ENCODE peak calls at places on chromosome 16, in nine cellular contexts. S, U, Q, H, R, X, N, P and M are unnamed samples.

GRCh38 chr16:68082596-68083238 is 2.5 kb upstream of the NFATC3 start:
- DNase-seq in P (no peak), H (no peak), S (no peak), N (no peak), Q (no peak), X (no peak), U (no peak), R (no peak), M (no peak)

GRCh38 chr16:11329891-11330290 is 15.4 kb upstream of the RMI2 start:
- DNase-seq in X (no peak), N (no peak), Q (no peak), R (no peak), S (no peak), U (no peak), H (no peak), P (no peak), M (no peak)

GRCh38 chr16:14409563-14409962 is 220.5 kb downstream of the PARN start:
- DNase-seq in Q (no peak), P (peak), S (no peak), X (no peak), U (peak), R (peak), H (peak), N (peak), M (no peak)

GRCh38 chr16:62149646-62150045 is 113.4 kb upstream of the CDH8 start:
- DNase-seq in P (no peak), U (no peak), X (no peak), H (no peak), N (no peak), R (no peak), Q (no peak), S (no peak), M (no peak)

GRCh38 chr16:2296662-2297505 is 29.0 kb upstream of the RNPS1 start:
- DNase-seq in X (no peak), H (no peak), P (no peak), R (peak), N (no peak), U (peak), Q (peak), S (peak), M (peak)

GRCh38 chr16:24013733-24014645 is 178.2 kb downstream of the PRKCB start:
- DNase-seq in R (no peak), H (no peak), X (no peak), S (peak), N (no peak), U (no peak), Q (peak), P (no peak), M (no peak)

GRCh38 chr16:106623-107324 is 28.7 kb downstream of the MPG start:
- DNase-seq in H (peak), S (peak), U (peak), X (no peak), Q (peak), N (peak), P (no peak), R (peak), M (peak)

GRCh38 chr16:72203401-72203800 is 31.4 kb upstream of the PMFBP1 start:
- DNase-seq in R (peak), Q (no peak), H (no peak), U (no peak), P (no peak), N (peak), X (no peak), S (no peak), M (peak)

GRCh38 chr16:51674615-51675014 is 523.5 kb upstream of the SALL1 start:
- DNase-seq in Q (no peak), N (no peak), R (no peak), H (no peak), X (no peak), S (no peak), P (no peak), U (no peak), M (no peak)

GRCh38 chr16:10039220-10040096 is 142.8 kb downstream of the GRIN2A start:
- DNase-seq in U (no peak), P (no peak), R (no peak), H (no peak), X (no peak), S (no peak), N (no peak), Q (peak), M (no peak)

GRCh38 chr16:85237817-85238216 is 125.5 kb upstream of the CIBAR2 start:
- DNase-seq in U (no peak), N (no peak), S (no peak), R (no peak), Q (no peak), H (no peak), P (no peak), X (no peak), M (no peak)

GRCh38 chr16:54511181-54511731 is 224.7 kb upstream of the IRX3 start:
- DNase-seq in N (no peak), S (no peak), P (peak), Q (no peak), X (no peak), R (no peak), U (no peak), H (peak), M (no peak)

GRCh38 chr16:24609740-24610420 is 70.5 kb downstream of the RBBP6 start:
- DNase-seq in R (no peak), N (peak), H (peak), X (no peak), S (peak), P (no peak), U (no peak), Q (peak), M (peak)

GRCh38 chr16:3283525-3284447 is 495 bp downstream of the ZNF263 start:
- DNase-seq in N (no peak), U (no peak), P (no peak), H (peak), X (no peak), S (peak), R (no peak), Q (peak), M (peak)

GRCh38 chr16:17414421-17414820 is 56.3 kb downstream of the XYLT1 start:
- DNase-seq in N (no peak), P (no peak), S (no peak), R (no peak), Q (no peak), H (no peak), X (no peak), U (no peak), M (no peak)

GRCh38 chr16:28999577-28999976 is 14.7 kb downstream of the LAT start:
- DNase-seq in P (no peak), X (no peak), U (no peak), H (no peak), Q (no peak), N (no peak), R (no peak), S (no peak), M (no peak)

GRCh38 chr16:7867831-7868230 is 535.2 kb downstream of the RBFOX1 start:
- DNase-seq in X (no peak), H (peak), P (no peak), S (no peak), U (no peak), N (no peak), Q (no peak), R (no peak), M (no peak)

GRCh38 chr16:27245276-27246231 is 23.0 kb downstream of the NSMCE1 start:
- DNase-seq in N (peak), S (no peak), X (no peak), Q (no peak), U (no peak), R (peak), H (no peak), P (no peak), M (no peak)

GRCh38 chr16:51129105-51129504 is 22.0 kb downstream of the SALL1 start:
- DNase-seq in R (no peak), P (no peak), S (no peak), Q (no peak), H (peak), X (no peak), U (no peak), N (peak), M (no peak)

GRCh38 chr16:9898555-9898954 is 283.7 kb downstream of the GRIN2A start:
- DNase-seq in U (no peak), R (no peak), X (no peak), H (no peak), N (no peak), P (no peak), Q (no peak), S (no peak), M (no peak)

GRCh38 chr16:55039511-55039910 is 108.8 kb downstream of the IRX5 start:
- DNase-seq in Q (no peak), H (no peak), P (no peak), X (no peak), U (no peak), N (no peak), S (no peak), R (no peak), M (no peak)

GRCh38 chr16:84132527-84133285 is 12.3 kb downstream of the HSDL1 start:
- DNase-seq in X (no peak), R (no peak), H (no peak), Q (no peak), U (no peak), S (no peak), P (no peak), N (peak), M (no peak)

GRCh38 chr16:4637501-4638166 is 13.0 kb downstream of the MGRN1 start:
- DNase-seq in S (no peak), U (no peak), R (no peak), P (no peak), Q (no peak), N (no peak), H (no peak), X (no peak), M (no peak)

GRCh38 chr16:3580271-3580670 is 3.1 kb upstream of the NLRC3 start:
- DNase-seq in Q (no peak), S (no peak), R (no peak), N (no peak), U (no peak), H (no peak), X (no peak), P (no peak), M (no peak)